ENCODE peak calls at places on chromosome 16, in five cellular contexts. Z is A549, R is K562, D is HCT116, U is GM12878. X is an unnamed sample. For H3K9me3, the result is how much of the 10 kb centered on the place peaks cover.

GRCh38 chr16:67148221-67148620 is 2.6 kb downstream of the B3GNT9 start:
- DNase-seq in U (no peak), R (no peak), Z (no peak), D (no peak), X (no peak)

GRCh38 chr16:55081622-55082593 is 151.2 kb downstream of the IRX5 start:
- DNase-seq in D (no peak), R (no peak), Z (no peak), U (no peak), X (no peak)

GRCh38 chr16:66382171-66382965 is 15.9 kb downstream of the CDH5 start:
- DNase-seq in D (no peak), Z (peak), R (no peak), U (no peak), X (peak)

GRCh38 chr16:30901201-30902069 is 5.0 kb downstream of the CTF1 start:
- DNase-seq in Z (peak), R (no peak), D (no peak), U (no peak), X (no peak)

GRCh38 chr16:67030221-67030962 is 1.4 kb downstream of the CBFB start:
- DNase-seq in U (no peak), R (no peak), Z (no peak), D (no peak), X (no peak)

GRCh38 chr16:67884684-67885083 is at the start of gene NRN1L:
- DNase-seq in U (no peak), Z (no peak), R (peak), D (no peak), X (no peak)

GRCh38 chr16:72066747-72067146 is 3.7 kb downstream of the HPR start:
- DNase-seq in D (peak), U (no peak), R (peak), Z (peak), X (peak)

GRCh38 chr16:69114346-69114975 is 9.0 kb downstream of the HAS3 start:
- DNase-seq in U (no peak), D (no peak), R (no peak), Z (no peak), X (no peak)

GRCh38 chr16:29710227-29711219 is 31.5 kb downstream of the QPRT start:
- DNase-seq in U (no peak), D (peak), R (peak), Z (peak), X (peak)

GRCh38 chr16:66585477-66586239 is 6.4 kb downstream of the CMTM2 start:
- DNase-seq in Z (no peak), U (no peak), R (no peak), D (no peak), X (no peak)

GRCh38 chr16:81657731-81658130 is 121.4 kb upstream of the PLCG2 start:
- DNase-seq in R (no peak), Z (no peak), U (no peak), D (no peak), X (no peak)

GRCh38 chr16:24610421-24610765 is 71.0 kb downstream of the RBBP6 start:
- DNase-seq in R (no peak), U (no peak), D (no peak), Z (no peak), X (no peak)

DNA sequence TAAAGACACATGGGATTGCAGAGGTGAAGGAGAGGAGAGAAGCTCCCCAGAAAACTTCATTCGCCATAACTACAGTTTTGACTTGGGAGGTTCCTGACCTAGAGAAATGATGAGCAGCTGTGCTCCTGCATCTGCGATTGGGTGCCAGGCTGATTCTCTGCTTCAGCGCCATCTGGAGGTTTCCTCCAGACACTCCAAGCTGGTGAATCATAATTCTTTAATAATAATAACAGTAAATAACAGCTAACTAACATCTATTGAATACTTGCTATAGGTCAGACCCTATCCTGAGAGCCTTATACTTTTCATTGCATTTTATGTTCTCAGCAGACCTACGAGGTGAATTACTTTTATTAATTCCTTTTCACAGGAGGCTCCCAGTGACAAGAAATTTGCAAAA is 575.8 kb downstream of the TOX3 start:
- DNase-seq in D (no peak), Z (peak), R (no peak), U (no peak), X (no peak)
- TF ChIP-seq CTCF in D (peak), Z (no peak), R (no peak), U (no peak), X (peak)

GRCh38 chr16:50121278-50121677 is 31.8 kb upstream of the TENT4B start:
- DNase-seq in Z (no peak), R (no peak), D (no peak), U (peak), X (no peak)
- TF ChIP-seq REST in Z (no peak), R (no peak), D (no peak), U (no peak), X (no peak)

GRCh38 chr16:63787014-63787413 is 1334.8 kb downstream of the CDH11 start:
- DNase-seq in Z (peak), U (no peak), R (no peak), D (no peak), X (no peak)
- H3K9me3 ChIP-seq in Z (under half), U (under half), R (under half), D (under half), X (under half)

DNA sequence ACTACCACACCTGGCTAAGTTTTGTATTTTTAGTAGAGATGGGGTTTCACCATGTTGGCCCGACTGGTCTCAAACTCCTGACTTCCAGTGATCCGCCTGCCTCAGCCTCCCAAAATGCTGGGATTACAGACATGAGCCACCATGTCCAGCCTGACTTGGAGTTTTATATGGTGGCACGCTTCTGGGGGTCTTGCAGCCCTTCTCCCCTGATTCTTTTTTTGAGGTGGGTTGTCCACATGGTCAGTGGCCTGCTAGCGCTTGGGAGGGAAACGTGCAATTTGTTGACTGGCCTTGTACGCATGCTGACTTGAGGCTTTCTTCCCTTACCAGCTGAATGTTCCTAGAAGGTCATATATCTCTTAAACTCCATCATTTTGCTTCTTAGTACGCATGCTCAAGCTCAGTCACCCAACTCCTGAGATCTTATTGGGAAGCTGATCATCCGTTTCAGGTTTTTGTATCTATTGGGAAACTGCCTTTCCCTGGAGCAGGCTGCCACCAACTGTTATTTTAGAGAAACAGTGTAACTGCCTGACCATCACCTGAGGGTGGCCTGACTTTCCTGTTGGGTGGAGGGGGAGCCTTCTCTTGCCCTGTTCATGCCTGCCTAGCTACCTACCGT is 13.7 kb upstream of the LDHD start:
- DNase-seq in R (no peak), U (no peak), Z (no peak), D (no peak), X (no peak)
- TF ChIP-seq CTCF in R (peak), U (peak), Z (peak), D (peak), X (no peak)

GRCh38 chr16:11583889-11584565 is 2.7 kb downstream of the LITAF start:
- DNase-seq in D (no peak), Z (peak), R (no peak), U (no peak), X (no peak)
- TF ChIP-seq REST in D (no peak), Z (no peak), R (no peak), U (no peak), X (no peak)

GRCh38 chr16:3306078-3306477 is 781 bp downstream of the ZNF75A start:
- DNase-seq in D (no peak), R (no peak), U (no peak), Z (no peak), X (no peak)

GRCh38 chr16:3317315-3317999 is 12.2 kb downstream of the ZNF75A start:
- DNase-seq in Z (peak), R (no peak), U (no peak), D (no peak), X (no peak)

GRCh38 chr16:3311496-3311895 is 6.2 kb downstream of the ZNF75A start:
- DNase-seq in U (no peak), D (no peak), Z (no peak), R (no peak), X (no peak)
- H3K9me3 ChIP-seq in U (under half), D (under half), Z (half or more), R (under half), X (half or more)

GRCh38 chr16:50462793-50463507 is 85.2 kb upstream of the NKD1 start:
- DNase-seq in Z (no peak), D (no peak), U (no peak), R (no peak), X (no peak)

GRCh38 chr16:50466170-50466569 is 82.0 kb upstream of the NKD1 start:
- DNase-seq in Z (no peak), D (no peak), R (no peak), U (no peak), X (no peak)

GRCh38 chr16:50467559-50467942 is 80.6 kb upstream of the NKD1 start:
- DNase-seq in R (no peak), U (no peak), D (no peak), Z (no peak), X (no peak)

GRCh38 chr16:50463581-50464324 is 84.4 kb upstream of the NKD1 start:
- DNase-seq in U (no peak), D (no peak), R (no peak), Z (no peak), X (no peak)

DNA sequence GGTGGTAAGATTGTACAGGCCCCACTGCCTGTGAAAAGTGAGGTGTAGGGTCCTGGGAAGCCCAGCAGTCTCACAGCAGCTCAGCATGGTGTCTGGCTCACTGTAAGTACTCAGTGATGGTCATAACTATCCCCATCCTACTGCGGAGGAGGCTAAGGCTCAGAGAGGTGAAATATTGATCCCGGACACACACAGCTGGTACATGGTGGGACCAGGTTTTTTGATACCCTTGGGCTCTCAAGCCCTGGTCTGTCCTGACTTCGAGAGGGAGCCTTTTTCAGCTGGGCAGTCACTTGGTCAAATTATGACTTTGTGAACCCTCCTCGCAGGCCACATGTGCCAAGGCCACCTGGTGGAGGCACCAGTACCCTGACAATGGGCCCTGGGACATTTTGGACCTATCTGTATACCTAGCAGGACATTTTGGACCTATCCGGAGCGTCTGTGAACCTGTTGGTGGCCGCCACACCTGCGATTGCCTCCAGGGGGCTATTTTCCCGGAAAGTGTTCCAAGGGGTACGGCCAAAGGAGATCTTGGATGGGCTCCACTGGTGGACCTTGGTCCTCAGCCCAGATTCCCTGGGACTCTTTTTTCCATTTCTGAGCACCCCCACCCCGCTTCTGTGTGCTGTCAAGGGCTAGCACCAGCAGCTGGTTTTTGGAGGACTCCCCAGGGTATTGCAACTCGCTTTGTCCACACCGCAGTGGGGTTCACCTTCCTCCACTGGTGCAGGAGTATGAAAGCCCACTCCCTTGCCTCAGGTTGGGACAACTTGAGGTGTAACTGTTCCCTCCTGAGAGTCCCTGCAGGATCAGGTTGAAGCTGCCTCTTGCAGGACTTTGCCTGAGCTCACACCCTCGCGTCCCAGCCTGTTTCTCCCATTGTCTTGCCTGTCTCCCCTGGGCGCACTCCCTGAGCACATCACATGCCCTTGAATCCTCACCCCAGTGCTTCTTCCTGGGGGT is 83.6 kb upstream of the NKD1 start:
- DNase-seq in U (no peak), Z (no peak), R (no peak), D (no peak), X (no peak)
- TF ChIP-seq CTCF in U (no peak), Z (no peak), R (no peak), D (peak), X (no peak)

DNA sequence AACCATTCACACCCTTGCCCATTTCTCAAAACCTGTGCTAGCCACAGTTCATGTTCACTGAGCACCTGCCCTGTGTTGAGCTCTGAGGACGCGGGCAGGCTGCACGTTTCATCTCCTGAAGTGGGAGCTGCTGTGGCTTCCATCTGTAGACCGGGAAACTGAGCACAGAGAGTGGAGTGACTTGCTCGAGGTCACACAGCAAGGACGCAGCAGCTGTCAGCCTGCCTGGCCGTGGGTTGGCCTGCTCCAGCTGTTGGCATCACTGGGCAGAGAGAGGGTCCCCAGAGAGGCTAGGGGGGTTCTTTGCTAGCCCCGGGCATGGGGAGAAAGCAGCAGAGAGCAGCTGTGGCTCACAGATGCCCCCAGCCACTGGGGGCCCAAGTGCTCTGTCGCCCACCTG is 28.8 kb downstream of the ZFPM1 start:
- DNase-seq in Z (no peak), U (no peak), R (no peak), D (no peak), X (no peak)
- TF ChIP-seq REST in Z (no peak), U (no peak), R (no peak), D (no peak), X (no peak)

GRCh38 chr16:35749253-35750141 is 2290.1 kb downstream of the TP53TG3F start:
- DNase-seq in D (no peak), U (no peak), Z (no peak), R (no peak), X (no peak)
- H3K9me3 ChIP-seq in D (under half), U (under half), Z (under half), R (under half), X (under half)

GRCh38 chr16:64459821-64460220 is 662.0 kb downstream of the CDH11 start:
- DNase-seq in D (no peak), U (no peak), R (no peak), Z (no peak), X (no peak)

GRCh38 chr16:64453643-64454042 is 668.2 kb downstream of the CDH11 start:
- DNase-seq in Z (no peak), R (no peak), D (no peak), U (no peak), X (no peak)

GRCh38 chr16:64452446-64452845 is 669.4 kb downstream of the CDH11 start:
- DNase-seq in R (no peak), D (no peak), U (no peak), Z (no peak), X (no peak)

GRCh38 chr16:64459402-64459801 is 662.5 kb downstream of the CDH11 start:
- DNase-seq in D (no peak), Z (no peak), R (no peak), U (no peak), X (no peak)

DNA sequence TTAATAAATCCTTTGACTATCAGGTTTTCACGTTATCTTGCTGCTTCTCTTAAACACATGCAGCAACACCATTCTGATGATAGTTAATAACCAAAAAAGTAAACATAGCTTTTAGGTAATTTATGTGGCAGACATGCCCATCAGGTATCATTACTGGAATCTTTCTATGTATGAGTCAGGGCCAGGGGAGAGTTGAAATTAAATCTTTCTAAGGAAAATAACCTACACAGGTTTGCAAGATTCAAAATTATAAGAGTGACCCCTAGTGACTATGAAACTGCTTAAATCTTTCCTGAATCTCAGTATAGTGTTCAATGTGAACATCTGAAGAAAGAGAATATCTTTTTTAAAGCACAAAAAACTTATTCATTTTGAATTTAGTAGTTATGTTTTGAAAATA is 666.6 kb downstream of the CDH11 start:
- DNase-seq in R (no peak), U (no peak), D (no peak), Z (no peak), X (no peak)
- TF ChIP-seq CTCF in R (no peak), U (no peak), D (no peak), Z (no peak), X (no peak)